ENCODE peak calls at places on chromosomes 4 and X, in five cellular contexts. L is adrenal gland, Y is uterus, H is HepG2, D is upper lobe of left lung. N is an unnamed sample.

GRCh38 chr4:173436149-173436579 is 37.2 kb upstream of the SCRG1 start:
- DNase-seq in D (no peak), Y (no peak), H (no peak), L (no peak), N (no peak)

GRCh38 chrX:130778773-130779172 is 124.2 kb downstream of the ENOX2 start:
- DNase-seq in Y (no peak), D (no peak), H (no peak), L (no peak), N (no peak)

GRCh38 chrX:9882669-9883446 is 84.3 kb upstream of the CLDN34 start:
- DNase-seq in L (no peak), D (no peak), Y (no peak), H (no peak), N (no peak)

GRCh38 chrX:103779156-103779555 is 2.5 kb downstream of the PLP1 start:
- DNase-seq in Y (no peak), D (no peak), H (no peak), L (peak; percentile 20), N (no peak)

GRCh38 chr4:37999000-37999745 is 39.0 kb downstream of the PTTG2 start:
- DNase-seq in D (no peak), H (no peak), L (no peak), Y (no peak), N (no peak)

GRCh38 chrX:47484885-47485284 is 1.9 kb upstream of the ZNF41 start:
- DNase-seq in L (no peak), D (no peak), Y (no peak), H (no peak), N (no peak)

GRCh38 chrX:110003167-110004156 is 548 bp downstream of the TMEM164 start:
- DNase-seq in H (no peak), L (peak; percentile 20), Y (peak; percentile 21), D (peak; percentile 40), N (no peak)

GRCh38 chrX:118637997-118638396 is 89.4 kb upstream of the IL13RA1 start:
- DNase-seq in D (no peak), Y (no peak), H (peak; percentile 3), L (no peak), N (no peak)

GRCh38 chr4:54234497-54235205 is 5.6 kb downstream of the PDGFRA start:
- DNase-seq in D (no peak), Y (no peak), H (no peak), L (no peak), N (no peak)

GRCh38 chr4:173138636-173139035 is 30.0 kb upstream of the GALNT7 start:
- DNase-seq in L (no peak), H (no peak), Y (no peak), D (no peak), N (no peak)

GRCh38 chr4:7398104-7398423 is 36.7 kb downstream of the PSAPL1 start:
- DNase-seq in L (no peak), Y (no peak), H (no peak), D (no peak), N (no peak)

GRCh38 chr4:74838746-74839370 is 44.5 kb upstream of the BTC start:
- DNase-seq in L (no peak), H (no peak), Y (no peak), D (no peak), N (no peak)

GRCh38 chr4:26784207-26784606 is 76.4 kb upstream of the STIM2 start:
- DNase-seq in Y (no peak), L (no peak), D (no peak), H (no peak), N (no peak)

GRCh38 chr4:52864816-52865215 is 2.7 kb downstream of the RASL11B start:
- DNase-seq in H (no peak), L (no peak), Y (no peak), D (no peak), N (no peak)

GRCh38 chr4:114078636-114079035 is 99.2 kb upstream of the ARSJ start:
- DNase-seq in D (no peak), L (no peak), H (no peak), Y (no peak), N (no peak)

GRCh38 chr4:171954650-171955049 is 141.4 kb downstream of the GALNTL6 start:
- DNase-seq in H (no peak), L (no peak), Y (no peak), D (no peak), N (no peak)

GRCh38 chr4:4541661-4542570 is at the start of gene STX18:
- DNase-seq in L (peak; percentile 86), Y (peak; percentile 76), H (peak; percentile 73), D (peak; percentile 98), N (peak; percentile 96)

GRCh38 chr4:53906786-53907185 is 157.6 kb downstream of the CHIC2 start:
- DNase-seq in Y (no peak), D (no peak), L (no peak), H (no peak), N (no peak)

GRCh38 chrX:52553995-52554642 is 37.3 kb upstream of the XAGE1B start:
- DNase-seq in H (no peak), L (no peak), D (no peak), Y (no peak), N (no peak)

GRCh38 chr4:94472056-94472826 is 20.5 kb downstream of the PDLIM5 start:
- DNase-seq in L (no peak), H (peak; percentile 41), D (no peak), Y (no peak), N (no peak)

GRCh38 chrX:153908219-153908875 is 3.9 kb downstream of the AVPR2 start:
- DNase-seq in L (no peak), Y (no peak), D (no peak), H (no peak), N (no peak)

GRCh38 chrX:20951016-20951795 is 423.0 kb upstream of the CNKSR2 start:
- DNase-seq in H (no peak), D (no peak), L (no peak), Y (no peak), N (no peak)

GRCh38 chr4:124111922-124112321 is 600.6 kb downstream of the ANKRD50 start:
- DNase-seq in H (peak; percentile 55), Y (no peak), L (no peak), D (no peak), N (no peak)

GRCh38 chrX:75673468-75673867 is 111.6 kb downstream of the MAGEE2 start:
- DNase-seq in D (no peak), H (peak; percentile 13), Y (no peak), L (no peak), N (no peak)

GRCh38 chr4:163564221-163564720 is 69.8 kb downstream of the TMA16 start:
- DNase-seq in H (no peak), Y (no peak), D (no peak), L (no peak), N (no peak)

GRCh38 chr4:17232575-17233253 is 279.2 kb downstream of the QDPR start:
- DNase-seq in Y (peak; percentile 66), L (peak; percentile 45), D (no peak), H (no peak), N (no peak)

GRCh38 chrX:96568088-96568487 is 116.6 kb upstream of the DIAPH2 start:
- DNase-seq in L (no peak), H (no peak), Y (no peak), D (no peak), N (no peak)

GRCh38 chr4:41146716-41147506 is 67.4 kb downstream of the APBB2 start:
- DNase-seq in H (no peak), D (peak; percentile 28), Y (peak; percentile 40), L (no peak), N (no peak)

GRCh38 chrX:136475236-136475635 is 12.5 kb upstream of the BRS3 start:
- DNase-seq in L (no peak), D (no peak), Y (no peak), H (no peak), N (no peak)

GRCh38 chrX:41412261-41413167 is 34.6 kb upstream of the NYX start:
- DNase-seq in Y (peak; percentile 17), L (no peak), D (no peak), H (peak; percentile 39), N (no peak)

GRCh38 chrX:135931644-135932487 is 38.4 kb downstream of the SAGE1 start:
- DNase-seq in H (peak; percentile 15), L (peak; percentile 44), D (peak; percentile 19), Y (peak; percentile 17), N (no peak)

GRCh38 chrX:16213970-16214369 is 46.7 kb downstream of the MAGEB17 start:
- DNase-seq in D (no peak), Y (no peak), L (no peak), H (no peak), N (no peak)

GRCh38 chr4:176270669-176271068 is 1.6 kb upstream of the ASB5 start:
- DNase-seq in D (no peak), Y (peak; percentile 24), L (no peak), H (peak; percentile 20), N (no peak)
- TF ChIP-seq POLR2A in D (no peak), Y (no peak), L (no peak), H (no peak), N (no peak)

GRCh38 chr4:76831475-76832390 is 66.2 kb downstream of the SOWAHB start:
- DNase-seq in L (no peak), H (peak; percentile 9), D (no peak), Y (no peak), N (no peak)
- H3K4me3 ChIP-seq in L (no peak overlapping the region), H (peak overlapping the region; percentile 77), D (no peak overlapping the region), Y (no peak overlapping the region), N (no peak overlapping the region)

GRCh38 chrX:23332888-23333821 is 1.5 kb upstream of the PTCHD1 start:
- DNase-seq in Y (peak; percentile 23), D (peak; percentile 68), L (no peak), H (no peak), N (no peak)
- TF ChIP-seq CTCF in Y (no peak), D (no peak), L (no peak), H (no peak), N (no peak)

GRCh38 chr4:140802591-140802990 is 46.4 kb upstream of the TBC1D9 start:
- DNase-seq in D (no peak), Y (no peak), L (no peak), H (no peak), N (no peak)
- TF ChIP-seq POLR2A in D (no peak), Y (no peak), L (no peak), H (no peak), N (no peak)